ENCODE peak calls at places on chromosomes 4 and X, in seven cellular contexts. V is NB4; L is Panc1; M is astrocyte of the cerebellum; N is foreskin fibroblast; R is CD4-positive, alpha-beta T cell; P is HCT116. G is an unnamed sample.

GRCh38 chrX:17597836-17598434 is 139.4 kb upstream of the SCML1 start:
- DNase-seq in V (no peak), L (no peak), M (peak), N (no peak), R (no peak), P (no peak), G (peak)

GRCh38 chr4:177692907-177693306 is 250.7 kb upstream of the AGA start:
- DNase-seq in V (no peak), L (no peak), M (no peak), N (no peak), R (no peak), P (no peak), G (no peak)

GRCh38 chr4:41360214-41360910 is 103.6 kb downstream of the UCHL1 start:
- DNase-seq in V (peak), L (no peak), M (no peak), N (peak), R (no peak), P (no peak), G (peak)

GRCh38 chr4:146638801-146639351 is at the start of gene POU4F2:
- DNase-seq in V (no peak), L (no peak), M (no peak), N (no peak), R (no peak), P (no peak), G (no peak)

GRCh38 chr4:6042293-6043063 is 24.2 kb upstream of the C4orf50 start:
- DNase-seq in V (no peak), L (no peak), M (no peak), N (no peak), R (no peak), P (no peak), G (no peak)

GRCh38 chr4:77418333-77418732 is 187.3 kb upstream of the CXCL13 start:
- DNase-seq in V (peak), L (no peak), M (no peak), N (no peak), R (no peak), P (peak), G (peak)

GRCh38 chr4:19748470-19748869 is 503.2 kb upstream of the SLIT2 start:
- DNase-seq in V (no peak), L (no peak), M (peak), N (peak), R (no peak), P (no peak), G (no peak)

GRCh38 chr4:1403591-1404572 is 2.4 kb downstream of the NKX1-1 start:
- DNase-seq in V (no peak), L (no peak), M (no peak), N (no peak), R (no peak), P (no peak), G (no peak)

GRCh38 chrX:13005671-13006473 is 31.0 kb downstream of the TMSB4X start:
- DNase-seq in V (no peak), L (no peak), M (no peak), N (no peak), R (peak), P (no peak), G (no peak)

GRCh38 chrX:21813612-21814368 is 25.6 kb upstream of the MBTPS2 start:
- DNase-seq in V (no peak), L (no peak), M (no peak), N (no peak), R (no peak), P (no peak), G (no peak)

GRCh38 chrX:27132851-27133250 is 330.3 kb downstream of the PPP4R3C start:
- DNase-seq in V (no peak), L (no peak), M (no peak), N (no peak), R (no peak), P (no peak), G (no peak)

GRCh38 chr4:95761441-95761840 is 78.5 kb upstream of the PDHA2 start:
- DNase-seq in V (peak), L (no peak), M (peak), N (no peak), R (no peak), P (peak), G (no peak)

GRCh38 chrX:101206471-101206870 is 13.1 kb upstream of the DRP2 start:
- DNase-seq in V (peak), L (peak), M (no peak), N (no peak), R (no peak), P (peak), G (no peak)

GRCh38 chrX:141468940-141469339 is 115.6 kb downstream of the SPANXA1 start:
- DNase-seq in V (no peak), L (no peak), M (peak), N (peak), R (no peak), P (no peak), G (no peak)

GRCh38 chr4:2416564-2417195 is 1.8 kb downstream of the ZFYVE28 start:
- DNase-seq in V (peak), L (no peak), M (no peak), N (peak), R (no peak), P (no peak), G (no peak)

GRCh38 chr4:57249083-57249482 is 138.9 kb upstream of the IGFBP7 start:
- DNase-seq in V (no peak), L (no peak), M (peak), N (peak), R (no peak), P (no peak), G (no peak)

GRCh38 chr4:127120706-127121105 is 512.1 kb upstream of the INTU start:
- DNase-seq in V (no peak), L (no peak), M (no peak), N (no peak), R (no peak), P (no peak), G (no peak)

GRCh38 chr4:142840516-142841123 is 5.5 kb downstream of the INPP4B start:
- DNase-seq in V (peak), L (no peak), M (peak), N (peak), R (no peak), P (peak), G (no peak)

GRCh38 chr4:174928174-174928573 is 10.0 kb downstream of the ADAM29 start:
- DNase-seq in V (no peak), L (no peak), M (no peak), N (no peak), R (no peak), P (no peak), G (no peak)

GRCh38 chr4:159764343-159764952 is 661.6 kb downstream of the RAPGEF2 start:
- DNase-seq in V (peak), L (no peak), M (peak), N (no peak), R (no peak), P (peak), G (peak)

GRCh38 chrX:104270212-104270611 is 15.5 kb upstream of the ESX1 start:
- DNase-seq in V (peak), L (no peak), M (no peak), N (no peak), R (no peak), P (no peak), G (no peak)

GRCh38 chr4:45358573-45359506 is 632.5 kb upstream of the GNPDA2 start:
- DNase-seq in V (no peak), L (no peak), M (no peak), N (no peak), R (no peak), P (no peak), G (no peak)

GRCh38 chr4:159298502-159298901 is 195.6 kb downstream of the RAPGEF2 start:
- DNase-seq in V (no peak), L (no peak), M (no peak), N (no peak), R (no peak), P (no peak), G (no peak)

GRCh38 chr4:172666711-172667368 is 501.8 kb upstream of the GALNT7 start:
- DNase-seq in V (peak), L (no peak), M (no peak), N (peak), R (no peak), P (no peak), G (no peak)

GRCh38 chr4:40325406-40326019 is 9.6 kb upstream of the CHRNA9 start:
- DNase-seq in V (peak), L (no peak), M (no peak), N (peak), R (peak), P (peak), G (peak)

GRCh38 chr4:124666496-124666895 is 46.0 kb downstream of the ANKRD50 start:
- DNase-seq in V (no peak), L (no peak), M (no peak), N (no peak), R (no peak), P (no peak), G (no peak)

GRCh38 chrX:32867781-32868523 is 343.4 kb downstream of the DMD start:
- DNase-seq in V (no peak), L (no peak), M (no peak), N (no peak), R (no peak), P (no peak), G (no peak)

GRCh38 chr4:172826866-172827265 is 341.7 kb upstream of the GALNT7 start:
- DNase-seq in V (no peak), L (no peak), M (no peak), N (no peak), R (no peak), P (no peak), G (no peak)

GRCh38 chrX:93874554-93874953 is 200.5 kb downstream of the FAM133A start:
- DNase-seq in V (peak), L (no peak), M (peak), N (no peak), R (no peak), P (no peak), G (peak)

GRCh38 chrX:117743469-117744251 is 372.9 kb downstream of the KLHL13 start:
- DNase-seq in V (peak), L (no peak), M (no peak), N (no peak), R (no peak), P (no peak), G (no peak)

GRCh38 chrX:6159468-6159867 is 69.2 kb downstream of the NLGN4X start:
- DNase-seq in V (no peak), L (no peak), M (no peak), N (no peak), R (no peak), P (no peak), G (no peak)

GRCh38 chr4:61540944-61541343 is 340.8 kb downstream of the ADGRL3 start:
- DNase-seq in V (no peak), L (no peak), M (no peak), N (no peak), R (no peak), P (no peak), G (peak)

GRCh38 chr4:23455482-23455881 is 434.4 kb downstream of the PPARGC1A start:
- DNase-seq in V (peak), L (no peak), M (peak), N (no peak), R (no peak), P (no peak), G (peak)

GRCh38 chr4:122826000-122826595 is 533 bp upstream of the FGF2 start:
- DNase-seq in V (peak), L (no peak), M (no peak), N (no peak), R (no peak), P (no peak), G (no peak)

GRCh38 chr4:98794565-98795205 is 134.2 kb downstream of the EIF4E start:
- DNase-seq in V (peak), L (no peak), M (no peak), N (peak), R (no peak), P (no peak), G (no peak)

GRCh38 chr4:37530451-37530850 is 155.7 kb downstream of the RELL1 start:
- DNase-seq in V (no peak), L (no peak), M (no peak), N (no peak), R (no peak), P (no peak), G (no peak)

GRCh38 chr4:38145741-38146140 is 185.5 kb downstream of the PTTG2 start:
- DNase-seq in V (no peak), L (no peak), M (no peak), N (peak), R (no peak), P (no peak), G (no peak)

GRCh38 chr4:1207603-1208265 is 35.4 kb upstream of the SPON2 start:
- DNase-seq in V (no peak), L (no peak), M (no peak), N (peak), R (no peak), P (no peak), G (no peak)

GRCh38 chr4:169270810-169271691 is at the start of gene SH3RF1:
- DNase-seq in V (peak), L (no peak), M (no peak), N (peak), R (no peak), P (no peak), G (peak)
- TF ChIP-seq CTCF in V (no peak), L (peak), M (peak), N (no peak), R (no peak), P (no peak), G (no peak)

GRCh38 chrX:142804085-142804484 is 221.6 kb upstream of the SPANXN4 start:
- DNase-seq in V (peak), L (no peak), M (no peak), N (no peak), R (no peak), P (no peak), G (no peak)
- TF ChIP-seq CTCF in V (peak), L (peak), M (no peak), N (no peak), R (no peak), P (no peak), G (no peak)

DNA sequence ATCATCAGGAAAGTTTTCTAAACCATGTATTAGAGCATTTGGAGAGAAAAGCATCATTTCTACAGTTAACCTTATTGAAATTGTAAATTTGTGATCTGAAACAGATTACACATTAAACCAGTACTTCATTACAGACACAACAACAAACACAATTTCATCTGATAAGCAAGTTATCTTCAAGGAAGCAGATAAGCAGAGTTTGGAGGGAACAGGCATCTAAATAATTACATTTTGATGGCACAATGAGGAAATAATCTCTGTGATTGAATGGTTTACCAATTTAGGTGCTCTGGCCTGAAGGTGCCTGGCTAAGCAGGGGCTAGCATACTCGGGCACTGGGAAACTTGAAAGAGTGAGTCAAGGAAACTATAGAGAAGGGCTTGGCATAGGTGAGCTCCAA is 619.8 kb downstream of the PACRGL start:
- DNase-seq in V (no peak), L (no peak), M (no peak), N (no peak), R (no peak), P (no peak), G (no peak)
- TF ChIP-seq CTCF in V (no peak), L (no peak), M (no peak), N (no peak), R (no peak), P (no peak), G (no peak)

DNA sequence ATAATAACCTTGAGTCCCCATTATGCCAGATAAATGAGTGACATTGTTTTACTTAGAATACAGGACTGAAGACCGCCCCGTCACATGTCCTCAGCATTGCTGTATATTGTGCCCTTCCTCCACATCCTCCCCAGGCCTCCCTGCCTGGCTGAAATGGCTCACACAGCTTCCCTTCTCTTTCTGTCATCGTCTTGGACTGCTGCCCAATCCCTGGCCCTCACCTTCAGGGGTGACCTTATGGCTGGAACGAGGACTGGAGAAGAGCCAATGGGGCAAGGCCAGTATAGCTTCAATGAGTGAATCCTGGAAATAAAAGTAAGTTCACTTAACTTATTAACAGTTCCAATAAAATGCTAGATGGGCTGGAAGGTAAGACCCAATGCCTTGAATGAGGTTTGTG is 2.7 kb downstream of the KCNE5 start:
- DNase-seq in V (no peak), L (no peak), M (no peak), N (no peak), R (no peak), P (no peak), G (no peak)
- TF ChIP-seq CTCF in V (no peak), L (no peak), M (no peak), N (no peak), R (no peak), P (no peak), G (no peak)

DNA sequence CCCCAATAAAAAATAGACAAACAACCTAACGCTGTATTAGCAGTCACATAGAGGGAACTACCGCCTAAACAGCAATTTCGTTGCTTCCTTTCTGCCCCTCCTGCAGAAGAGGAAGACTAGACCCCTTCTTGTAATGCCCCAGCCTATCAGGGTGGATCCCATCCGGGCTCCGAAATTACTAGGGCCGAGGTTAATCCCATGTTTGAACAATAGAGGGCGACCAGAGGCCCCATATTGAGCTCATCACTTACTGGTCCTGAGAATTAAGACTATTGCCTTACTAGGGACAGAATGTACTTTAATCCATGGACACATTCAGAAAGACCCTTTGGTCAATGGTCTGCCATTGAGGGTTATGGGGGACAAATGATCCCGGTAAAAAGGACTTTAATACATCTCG is 11.8 kb upstream of the ZNF630 start:
- DNase-seq in V (peak), L (no peak), M (peak), N (peak), R (peak), P (peak), G (peak)
- TF ChIP-seq CTCF in V (peak), L (peak), M (peak), N (peak), R (peak), P (peak), G (peak)

DNA sequence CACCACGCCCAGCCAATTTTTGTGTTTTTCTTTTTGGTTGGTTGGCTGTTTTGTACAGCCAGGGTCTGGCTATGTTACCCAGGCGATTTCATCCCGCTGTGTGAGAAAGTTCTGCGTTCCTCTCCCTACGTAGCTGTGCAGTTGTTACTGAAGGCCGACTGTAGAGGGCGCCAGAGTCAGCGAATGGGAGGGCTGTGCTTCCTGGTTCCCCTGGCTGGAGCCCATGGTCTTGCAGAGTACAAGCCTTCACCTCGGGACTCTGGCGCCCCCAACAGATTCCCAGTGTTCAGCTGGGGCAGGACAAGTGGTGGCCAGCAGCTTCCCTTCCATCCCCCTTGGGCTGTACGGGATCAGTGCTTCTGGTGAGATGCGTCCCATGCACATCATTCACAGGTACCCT is 5.6 kb upstream of the CT45A1 start:
- DNase-seq in V (peak), L (no peak), M (no peak), N (no peak), R (no peak), P (peak), G (peak)
- TF ChIP-seq CTCF in V (peak), L (peak), M (peak), N (peak), R (no peak), P (peak), G (no peak)